ENCODE peak calls at places on chromosomes 1 and 21, in six cellular contexts. B, X, R, H, Y and Q are unnamed samples.

GRCh38 chr1:244353572-244354091 is 98.1 kb downstream of the ADSS2 start:
- DNase-seq in B (peak; percentile 30), X (peak; percentile 91), R (peak; percentile 97), H (peak; percentile 44), Y (no peak), Q (peak; percentile 91)

GRCh38 chr1:8464987-8465386 is 147.1 kb downstream of the SLC45A1 start:
- DNase-seq in B (no peak), X (peak; percentile 41), R (no peak), H (no peak), Y (no peak), Q (no peak)

GRCh38 chr1:93159337-93159736 is 20.9 kb downstream of the TMED5 start:
- DNase-seq in B (no peak), X (no peak), R (no peak), H (no peak), Y (no peak), Q (no peak)

GRCh38 chr1:43554444-43554992 is 23.8 kb downstream of the PTPRF start:
- DNase-seq in B (no peak), X (peak; percentile 60), R (peak; percentile 50), H (no peak), Y (no peak), Q (no peak)

GRCh38 chr21:14773777-14774345 is 227.7 kb upstream of the SAMSN1 start:
- DNase-seq in B (peak; percentile 75), X (peak; percentile 47), R (peak; percentile 26), H (no peak), Y (peak; percentile 3), Q (no peak)

GRCh38 chr1:7704214-7705047 is 66.7 kb upstream of the VAMP3 start:
- DNase-seq in B (peak; percentile 94), X (peak; percentile 84), R (peak; percentile 78), H (peak; percentile 25), Y (peak; percentile 95), Q (peak; percentile 7)

GRCh38 chr1:172976222-172977041 is 74.3 kb downstream of the TNFSF18 start:
- DNase-seq in B (no peak), X (peak; percentile 89), R (peak; percentile 90), H (no peak), Y (no peak), Q (no peak)

GRCh38 chr1:161091796-161092507 is 2.6 kb upstream of the NECTIN4 start:
- DNase-seq in B (no peak), X (no peak), R (no peak), H (no peak), Y (no peak), Q (no peak)

GRCh38 chr1:172135076-172135672 is 285.3 kb upstream of the C1orf105 start:
- DNase-seq in B (peak; percentile 39), X (peak; percentile 43), R (no peak), H (no peak), Y (no peak), Q (no peak)

GRCh38 chr1:167173516-167174184 is 47.0 kb upstream of the POU2F1 start:
- DNase-seq in B (no peak), X (no peak), R (peak; percentile 62), H (no peak), Y (no peak), Q (no peak)

GRCh38 chr1:24535021-24535424 is 20.9 kb upstream of the NCMAP start:
- DNase-seq in B (no peak), X (no peak), R (no peak), H (no peak), Y (no peak), Q (no peak)

GRCh38 chr1:30329802-30330557 is 393.4 kb downstream of the MATN1 start:
- DNase-seq in B (no peak), X (no peak), R (no peak), H (no peak), Y (no peak), Q (no peak)

GRCh38 chr1:245184791-245185190 is 30.0 kb downstream of the KIF26B start:
- DNase-seq in B (no peak), X (no peak), R (no peak), H (no peak), Y (no peak), Q (no peak)

GRCh38 chr1:71002706-71003105 is 44.9 kb downstream of the PTGER3 start:
- DNase-seq in B (no peak), X (no peak), R (no peak), H (no peak), Y (no peak), Q (no peak)

GRCh38 chr1:67618285-67619018 is 66.5 kb upstream of the GADD45A start:
- DNase-seq in B (peak; percentile 65), X (peak; percentile 95), R (peak; percentile 94), H (no peak), Y (no peak), Q (peak; percentile 40)

GRCh38 chr21:41783476-41784150 is 16.8 kb upstream of the RIPK4 start:
- DNase-seq in B (no peak), X (no peak), R (peak; percentile 11), H (peak; percentile 88), Y (no peak), Q (peak; percentile 68)

DNA sequence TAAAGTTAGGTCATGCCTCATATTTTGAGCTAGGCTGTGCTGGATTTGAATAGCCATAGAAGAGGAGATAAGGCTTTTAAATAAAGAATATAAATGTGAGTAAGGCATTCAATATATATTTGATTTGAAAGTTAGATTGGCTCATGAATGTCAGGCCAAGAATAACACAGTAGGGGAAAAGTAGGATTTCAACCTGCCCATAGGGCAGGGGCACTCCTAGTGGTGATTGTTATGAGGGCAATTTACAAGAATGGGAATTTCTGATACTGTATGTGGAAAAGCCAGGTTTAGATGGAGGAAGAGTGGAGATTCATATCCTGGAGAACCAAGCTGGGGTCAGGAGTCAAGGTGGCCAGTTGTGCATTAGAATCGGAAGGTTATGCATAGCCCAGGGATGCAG is 74.9 kb downstream of the DNAH14 start:
- DNase-seq in B (no peak), X (peak; percentile 1), R (no peak), H (no peak), Y (no peak), Q (no peak)
- TF ChIP-seq CTCF in B (no peak), X (peak; percentile 37), R (peak; percentile 45), H (peak; percentile 38), Y (peak; percentile 39), Q (peak; percentile 37)

DNA sequence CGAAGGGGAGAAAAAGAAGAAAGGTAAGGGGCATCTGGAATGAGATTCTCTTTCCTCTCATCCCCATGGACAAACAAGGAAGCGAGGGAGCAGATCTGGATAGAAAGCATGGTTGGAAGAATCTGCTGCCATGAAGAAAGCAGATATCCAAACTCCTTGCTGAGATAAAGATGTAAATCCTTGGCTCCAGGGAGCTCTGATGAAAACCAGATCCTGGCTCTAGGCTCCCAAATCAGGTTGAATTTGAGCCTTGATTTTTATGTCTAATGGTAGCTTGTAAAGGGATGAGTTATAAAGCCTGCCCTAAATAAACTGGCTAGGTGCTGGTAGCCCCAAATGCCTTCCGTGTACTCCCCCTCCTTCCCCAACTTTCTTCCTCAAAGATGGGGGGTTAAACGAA is 64.1 kb upstream of the LAX1 start:
- DNase-seq in B (no peak), X (no peak), R (no peak), H (no peak), Y (no peak), Q (no peak)
- TF ChIP-seq CTCF in B (no peak), X (no peak), R (no peak), H (no peak), Y (no peak), Q (no peak)

DNA sequence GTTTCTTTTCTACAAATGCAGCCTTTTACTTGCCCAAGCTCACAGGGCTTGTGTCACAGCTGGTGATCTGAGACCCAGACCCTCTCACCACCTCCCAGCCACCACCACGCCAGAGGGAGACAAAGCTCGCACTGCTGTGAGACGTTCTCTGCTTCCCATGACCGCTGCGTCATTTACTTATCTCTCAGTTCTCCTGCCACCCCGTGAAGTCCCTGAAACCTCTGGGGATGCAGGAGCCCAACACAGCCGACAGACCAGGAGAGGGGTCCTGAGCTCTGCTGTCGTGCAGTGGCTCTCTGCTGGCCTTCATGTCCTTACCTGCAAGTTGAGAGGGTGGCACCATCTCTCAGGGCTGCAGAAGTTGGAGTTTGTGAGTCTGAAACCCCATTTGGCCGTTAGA is 77.7 kb downstream of the SLC16A1 start:
- DNase-seq in B (no peak), X (no peak), R (no peak), H (no peak), Y (no peak), Q (no peak)
- TF ChIP-seq CTCF in B (no peak), X (no peak), R (no peak), H (no peak), Y (no peak), Q (no peak)

DNA sequence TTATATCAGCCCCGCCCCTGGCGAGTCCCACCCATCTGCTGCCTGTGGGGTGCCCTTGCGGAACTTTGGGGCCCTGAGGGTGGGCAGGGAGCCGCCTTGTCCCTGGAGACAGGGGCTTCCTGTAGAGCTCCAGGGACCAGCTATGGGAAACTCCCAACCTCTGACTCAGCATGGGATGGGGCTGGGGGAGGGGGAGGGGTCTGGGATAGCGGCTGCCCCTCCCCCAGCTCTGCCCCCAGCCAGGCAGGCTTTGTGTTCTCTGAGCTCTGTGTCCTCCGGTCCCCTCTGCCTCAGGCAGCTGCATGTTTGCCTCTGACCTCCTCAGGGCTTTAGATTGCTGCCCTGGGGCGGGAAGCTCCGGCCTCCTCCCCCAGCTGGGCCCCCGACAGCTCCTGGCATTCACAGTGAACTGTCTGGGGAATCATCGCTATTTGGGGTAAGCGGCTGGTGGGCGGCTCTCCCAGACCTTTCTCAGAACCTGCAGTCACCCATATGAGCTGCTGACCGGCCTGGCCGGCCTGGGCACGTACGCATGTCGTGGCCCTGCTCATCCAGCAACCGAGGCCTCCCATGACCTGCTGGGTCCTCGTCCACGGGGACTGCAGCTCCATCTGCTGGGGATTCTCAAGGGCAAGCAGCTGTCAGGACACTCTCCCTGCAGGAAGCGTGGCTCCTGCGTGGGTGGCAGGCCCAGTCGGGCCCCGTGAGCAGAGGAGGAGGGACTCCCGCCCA is 17.1 kb downstream of the ARHGEF16 start:
- DNase-seq in B (no peak), X (peak; percentile 64), R (peak; percentile 69), H (no peak), Y (peak; percentile 74), Q (no peak)
- TF ChIP-seq CTCF in B (peak; percentile 79), X (peak; percentile 47), R (peak; percentile 75), H (peak; percentile 55), Y (peak; percentile 60), Q (peak; percentile 44)

GRCh38 chr1:192808588-192809285 is at the start of gene RGS2:
- DNase-seq in B (peak; percentile 83), X (peak; percentile 95), R (peak; percentile 85), H (no peak), Y (peak; percentile 77), Q (peak; percentile 80)
- TF ChIP-seq CTCF in B (peak; percentile 31), X (no peak), R (no peak), H (no peak), Y (peak; percentile 40), Q (no peak)

DNA sequence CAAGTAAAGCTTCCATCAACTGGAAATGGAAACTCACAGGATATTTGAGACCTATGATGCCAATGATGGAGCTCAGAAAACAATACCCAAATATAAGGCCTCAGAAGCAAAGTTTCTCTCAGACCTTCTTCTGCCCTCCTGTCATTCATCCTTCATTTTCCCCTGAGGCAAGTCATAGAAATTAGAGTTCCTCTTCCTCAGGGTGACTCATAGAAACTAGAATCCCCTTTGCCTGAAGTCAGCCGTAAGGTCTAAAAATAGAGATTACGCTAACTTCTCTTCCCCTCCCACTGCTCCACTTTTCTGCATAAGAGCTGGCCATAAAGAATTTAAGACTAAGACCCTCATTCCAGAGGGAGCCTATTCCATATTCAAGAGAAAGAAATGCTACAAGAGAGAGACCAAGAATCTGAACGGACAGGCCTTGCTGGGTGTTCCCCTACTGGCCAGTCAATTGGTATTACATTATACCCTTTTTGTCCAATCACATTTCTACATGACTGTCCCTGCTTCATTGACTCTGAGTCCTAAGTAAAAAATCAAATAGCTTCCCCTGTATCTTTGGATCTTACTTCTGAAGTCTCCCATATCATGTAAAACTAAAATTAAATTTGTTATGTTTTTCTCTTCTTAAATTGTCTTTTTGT is 994.9 kb downstream of the ADGRL2 start:
- DNase-seq in B (no peak), X (no peak), R (peak; percentile 10), H (no peak), Y (no peak), Q (no peak)
- TF ChIP-seq CTCF in B (no peak), X (no peak), R (peak; percentile 34), H (no peak), Y (peak; percentile 50), Q (peak; percentile 17)